ENCODE peak calls at places on chromosomes 11 and 22, in four cellular contexts. I, J, Q and Z are unnamed samples.
A peak's percentile ranks its signal among the peaks of the same experiment; 100 is the strongest.

GRCh38 chr11:105870521-105871113 is 151.4 kb downstream of the MSANTD4 start:
- DNase-seq in I (no peak), J (no peak), Q (peak; percentile 12), Z (no peak)

GRCh38 chr22:27669798-27670599 is 131.6 kb downstream of the MN1 start:
- DNase-seq in I (no peak), J (no peak), Q (peak; percentile 35), Z (no peak)

GRCh38 chr22:39815882-39816395 is 77.6 kb downstream of the ENTHD1 start:
- DNase-seq in I (no peak), J (no peak), Q (no peak), Z (no peak)

GRCh38 chr22:20604776-20605221 is 97.4 kb downstream of the MED15 start:
- DNase-seq in I (no peak), J (no peak), Q (no peak), Z (no peak)

GRCh38 chr11:110777765-110778164 is 65.5 kb upstream of the ARHGAP20 start:
- DNase-seq in I (no peak), J (peak; percentile 83), Q (peak; percentile 63), Z (peak; percentile 88)

GRCh38 chr22:46672731-46673130 is 52.5 kb downstream of the GRAMD4 start:
- DNase-seq in I (no peak), J (no peak), Q (no peak), Z (no peak)

GRCh38 chr11:76602431-76602861 is 68.1 kb downstream of the LRRC32 start:
- DNase-seq in I (no peak), J (no peak), Q (no peak), Z (no peak)

GRCh38 chr11:45145421-45146071 is 893 bp upstream of the PRDM11 start:
- DNase-seq in I (no peak), J (peak; percentile 33), Q (peak; percentile 46), Z (peak; percentile 29)

GRCh38 chr11:316031-316701 is 2.3 kb downstream of the IFITM1 start:
- DNase-seq in I (no peak), J (no peak), Q (no peak), Z (no peak)

GRCh38 chr11:68266121-68266891 is 5.5 kb downstream of the C11orf24 start:
- DNase-seq in I (no peak), J (no peak), Q (no peak), Z (no peak)

GRCh38 chr11:111612211-111612610 is 10.0 kb downstream of the SIK2 start:
- DNase-seq in I (no peak), J (no peak), Q (no peak), Z (no peak)

GRCh38 chr11:1336836-1337646 is 27.6 kb upstream of the TOLLIP start:
- DNase-seq in I (peak; percentile 34), J (no peak), Q (no peak), Z (no peak)

GRCh38 chr11:103091441-103091809 is 535 bp downstream of the DCUN1D5 start:
- DNase-seq in I (peak; percentile 20), J (peak; percentile 19), Q (peak; percentile 45), Z (peak; percentile 34)

GRCh38 chr11:58923300-58923788 is 15.9 kb upstream of the GLYATL1 start:
- DNase-seq in I (no peak), J (peak; percentile 97), Q (peak; percentile 86), Z (peak; percentile 91)

GRCh38 chr11:61080986-61081590 is 21.2 kb upstream of the CD5 start:
- DNase-seq in I (no peak), J (no peak), Q (no peak), Z (no peak)

GRCh38 chr22:39024923-39025322 is 4.0 kb downstream of the APOBEC3D start:
- DNase-seq in I (no peak), J (no peak), Q (no peak), Z (no peak)

GRCh38 chr11:96219981-96220623 is 122.9 kb downstream of the MAML2 start:
- DNase-seq in I (no peak), J (peak; percentile 71), Q (peak; percentile 51), Z (peak; percentile 77)